ENCODE peak calls at places on chromosomes 5 and 9, in seven cellular contexts. D, Y, A, P, M, L and U are unnamed samples.

GRCh38 chr9:92425578-92425977 is 1.3 kb upstream of the OMD start:
- DNase-seq in A (no peak), P (no peak), L (no peak), M (no peak), Y (peak; percentile 63), D (no peak), U (no peak)

GRCh38 chr9:37010180-37010579 is 23.9 kb downstream of the PAX5 start:
- DNase-seq in D (no peak), A (no peak), L (no peak), Y (no peak), M (no peak), P (no peak), U (no peak)

GRCh38 chr5:53782620-53783019 is 222.2 kb downstream of the NDUFS4 start:
- DNase-seq in P (no peak), D (no peak), L (no peak), M (no peak), Y (no peak), A (no peak), U (no peak)

GRCh38 chr9:35406183-35406959 is 83.5 kb upstream of the RUSC2 start:
- DNase-seq in A (no peak), D (peak; percentile 20), M (peak; percentile 54), P (no peak), L (peak; percentile 82), Y (peak; percentile 17), U (peak; percentile 83)

GRCh38 chr9:132638240-132638639 is 31.5 kb downstream of the DDX31 start:
- DNase-seq in Y (peak; percentile 23), L (no peak), A (no peak), M (no peak), D (no peak), P (no peak), U (no peak)

GRCh38 chr5:173720341-173721258 is 104.2 kb upstream of the BOD1 start:
- DNase-seq in D (no peak), A (no peak), P (no peak), Y (no peak), M (no peak), L (no peak), U (no peak)

GRCh38 chr5:143968071-143968878 is 156.3 kb downstream of the HMHB1 start:
- DNase-seq in P (no peak), L (no peak), Y (peak; percentile 87), A (no peak), M (no peak), D (no peak), U (no peak)

GRCh38 chr9:129802833-129803678 is at the start of gene TOR1B:
- DNase-seq in L (peak; percentile 98), D (peak; percentile 96), M (peak; percentile 92), A (peak; percentile 95), P (peak; percentile 91), Y (peak; percentile 95), U (peak; percentile 92)

GRCh38 chr5:142006363-142007236 is 6.2 kb downstream of the GNPDA1 start:
- DNase-seq in D (no peak), Y (no peak), M (peak; percentile 61), L (no peak), A (no peak), P (no peak), U (no peak)

GRCh38 chr5:107476783-107477182 is 194.0 kb downstream of the EFNA5 start:
- DNase-seq in A (no peak), Y (no peak), M (peak; percentile 8), D (no peak), P (no peak), L (no peak), U (no peak)

GRCh38 chr9:8600914-8601680 is 801.5 kb upstream of the DMAC1 start:
- DNase-seq in D (no peak), Y (no peak), M (no peak), A (no peak), P (no peak), L (no peak), U (no peak)

GRCh38 chr5:177005619-177006264 is 837 bp downstream of the UIMC1 start:
- DNase-seq in L (peak; percentile 89), A (peak; percentile 75), Y (peak; percentile 94), P (peak; percentile 34), D (peak; percentile 69), M (peak; percentile 70), U (peak; percentile 72)

GRCh38 chr5:97488126-97488668 is 305.1 kb upstream of the RIOK2 start:
- DNase-seq in M (no peak), Y (no peak), D (no peak), P (no peak), A (no peak), L (no peak), U (no peak)

GRCh38 chr9:19885608-19886007 is 96.8 kb upstream of the SLC24A2 start:
- DNase-seq in Y (no peak), M (no peak), A (no peak), L (no peak), P (no peak), D (no peak), U (no peak)

GRCh38 chr9:38442473-38443096 is 18.3 kb upstream of the IGFBPL1 start:
- DNase-seq in Y (no peak), D (no peak), L (no peak), P (no peak), A (no peak), M (no peak), U (no peak)

GRCh38 chr5:154698681-154699275 is 56.4 kb upstream of the LARP1 start:
- DNase-seq in D (no peak), Y (no peak), A (no peak), P (no peak), M (no peak), L (no peak), U (no peak)

GRCh38 chr5:139904566-139905400 is 109.2 kb downstream of the PSD2 start:
- DNase-seq in L (no peak), P (no peak), Y (no peak), M (no peak), D (no peak), A (no peak), U (peak; percentile 46)

GRCh38 chr5:126680215-126680817 is 79.6 kb downstream of the PHAX start:
- DNase-seq in D (no peak), P (no peak), L (no peak), A (no peak), Y (peak; percentile 75), M (no peak), U (no peak)

GRCh38 chr9:95507456-95508241 is 9.1 kb downstream of the PTCH1 start:
- DNase-seq in D (peak; percentile 21), Y (peak; percentile 75), M (peak; percentile 14), L (peak; percentile 81), P (no peak), A (peak; percentile 56), U (peak; percentile 71)

GRCh38 chr5:122699226-122699625 is 75.7 kb upstream of the SNX2 start:
- DNase-seq in P (no peak), Y (peak; percentile 26), A (no peak), M (no peak), L (no peak), D (no peak), U (no peak)

GRCh38 chr9:117555964-117556629 is 141.2 kb upstream of the ASTN2 start:
- DNase-seq in M (peak; percentile 38), A (peak; percentile 18), L (peak; percentile 47), P (no peak), Y (peak; percentile 54), D (no peak), U (peak; percentile 89)

GRCh38 chr5:133952729-133953567 is 15.5 kb downstream of the C5orf15 start:
- DNase-seq in A (peak; percentile 44), M (no peak), Y (peak; percentile 96), D (no peak), L (peak; percentile 66), P (no peak), U (peak; percentile 64)